ENCODE peak calls at places on chromosomes 7 and 10, in four cellular contexts. One of them, this sample, is unnamed.

GRCh38 chr7:28748934-28749584 is 209.1 kb downstream of the TRIL start:
- DNase-seq in AG09319: no peak
- DNase-seq in stimulated activated naive CD4-positive, alpha-beta T cell: no peak
- DNase-seq in activated CD8-positive, alpha-beta T cell treated with anti-CD3 and anti-CD28 coated beads for 36 hours: peak
- DNase-seq in this sample: no peak

GRCh38 chr10:102227050-102227449 is 951 bp downstream of the ELOVL3 start:
- DNase-seq in activated CD8-positive, alpha-beta T cell treated with anti-CD3 and anti-CD28 coated beads for 36 hours: no peak
- DNase-seq in AG09319: peak
- DNase-seq in stimulated activated naive CD4-positive, alpha-beta T cell: no peak
- DNase-seq in this sample: no peak

GRCh38 chr7:149245744-149246143 is 6.3 kb downstream of the ZNF212 start:
- DNase-seq in activated CD8-positive, alpha-beta T cell treated with anti-CD3 and anti-CD28 coated beads for 36 hours: no peak
- DNase-seq in AG09319: no peak
- DNase-seq in stimulated activated naive CD4-positive, alpha-beta T cell: no peak
- DNase-seq in this sample: no peak

GRCh38 chr7:5217851-5218331 is 27.9 kb downstream of the WIPI2 start:
- DNase-seq in stimulated activated naive CD4-positive, alpha-beta T cell: no peak
- DNase-seq in activated CD8-positive, alpha-beta T cell treated with anti-CD3 and anti-CD28 coated beads for 36 hours: no peak
- DNase-seq in AG09319: no peak
- DNase-seq in this sample: no peak

GRCh38 chr10:132420469-132421376 is 23.7 kb downstream of the PWWP2B start:
- DNase-seq in stimulated activated naive CD4-positive, alpha-beta T cell: no peak
- DNase-seq in AG09319: no peak
- DNase-seq in activated CD8-positive, alpha-beta T cell treated with anti-CD3 and anti-CD28 coated beads for 36 hours: no peak
- DNase-seq in this sample: no peak

GRCh38 chr7:15199482-15199881 is 296.9 kb upstream of the DGKB start:
- DNase-seq in stimulated activated naive CD4-positive, alpha-beta T cell: no peak
- DNase-seq in activated CD8-positive, alpha-beta T cell treated with anti-CD3 and anti-CD28 coated beads for 36 hours: no peak
- DNase-seq in AG09319: no peak
- DNase-seq in this sample: no peak

GRCh38 chr10:124619195-124619594 is 125.0 kb downstream of the FAM53B start:
- DNase-seq in AG09319: no peak
- DNase-seq in stimulated activated naive CD4-positive, alpha-beta T cell: no peak
- DNase-seq in activated CD8-positive, alpha-beta T cell treated with anti-CD3 and anti-CD28 coated beads for 36 hours: peak
- DNase-seq in this sample: no peak

GRCh38 chr10:76961841-76962240 is 675.8 kb downstream of the KCNMA1 start:
- DNase-seq in activated CD8-positive, alpha-beta T cell treated with anti-CD3 and anti-CD28 coated beads for 36 hours: no peak
- DNase-seq in AG09319: no peak
- DNase-seq in stimulated activated naive CD4-positive, alpha-beta T cell: no peak
- DNase-seq in this sample: no peak

GRCh38 chr7:108211382-108212201 is 81.4 kb upstream of the LAMB4 start:
- DNase-seq in activated CD8-positive, alpha-beta T cell treated with anti-CD3 and anti-CD28 coated beads for 36 hours: peak
- DNase-seq in AG09319: no peak
- DNase-seq in stimulated activated naive CD4-positive, alpha-beta T cell: no peak
- DNase-seq in this sample: no peak

GRCh38 chr10:121526801-121527221 is 71.4 kb downstream of the FGFR2 start:
- DNase-seq in activated CD8-positive, alpha-beta T cell treated with anti-CD3 and anti-CD28 coated beads for 36 hours: no peak
- DNase-seq in stimulated activated naive CD4-positive, alpha-beta T cell: no peak
- DNase-seq in AG09319: no peak
- DNase-seq in this sample: no peak

GRCh38 chr10:69636626-69637550 is 6.8 kb downstream of the FAM241B start:
- DNase-seq in activated CD8-positive, alpha-beta T cell treated with anti-CD3 and anti-CD28 coated beads for 36 hours: peak
- DNase-seq in stimulated activated naive CD4-positive, alpha-beta T cell: no peak
- DNase-seq in AG09319: no peak
- DNase-seq in this sample: no peak

GRCh38 chr10:21372651-21373410 is 152.7 kb downstream of the SKIDA1 start:
- DNase-seq in activated CD8-positive, alpha-beta T cell treated with anti-CD3 and anti-CD28 coated beads for 36 hours: peak
- DNase-seq in stimulated activated naive CD4-positive, alpha-beta T cell: peak
- DNase-seq in AG09319: peak
- DNase-seq in this sample: peak

GRCh38 chr10:77409697-77410471 is 227.7 kb downstream of the KCNMA1 start:
- DNase-seq in stimulated activated naive CD4-positive, alpha-beta T cell: no peak
- DNase-seq in AG09319: no peak
- DNase-seq in activated CD8-positive, alpha-beta T cell treated with anti-CD3 and anti-CD28 coated beads for 36 hours: no peak
- DNase-seq in this sample: no peak

GRCh38 chr7:44145419-44145968 is 4.4 kb upstream of the MYL7 start:
- DNase-seq in activated CD8-positive, alpha-beta T cell treated with anti-CD3 and anti-CD28 coated beads for 36 hours: peak
- DNase-seq in stimulated activated naive CD4-positive, alpha-beta T cell: peak
- DNase-seq in AG09319: no peak
- DNase-seq in this sample: peak

GRCh38 chr10:3749011-3749410 is 36.0 kb downstream of the KLF6 start:
- DNase-seq in AG09319: no peak
- DNase-seq in stimulated activated naive CD4-positive, alpha-beta T cell: no peak
- DNase-seq in activated CD8-positive, alpha-beta T cell treated with anti-CD3 and anti-CD28 coated beads for 36 hours: no peak
- DNase-seq in this sample: no peak

GRCh38 chr10:44636625-44637024 is 251.7 kb upstream of the CXCL12 start:
- DNase-seq in activated CD8-positive, alpha-beta T cell treated with anti-CD3 and anti-CD28 coated beads for 36 hours: no peak
- DNase-seq in AG09319: no peak
- DNase-seq in stimulated activated naive CD4-positive, alpha-beta T cell: no peak
- DNase-seq in this sample: no peak

GRCh38 chr10:108544500-108545120 is 1378.7 kb downstream of the XPNPEP1 start:
- DNase-seq in activated CD8-positive, alpha-beta T cell treated with anti-CD3 and anti-CD28 coated beads for 36 hours: peak
- DNase-seq in AG09319: peak
- DNase-seq in stimulated activated naive CD4-positive, alpha-beta T cell: no peak
- DNase-seq in this sample: no peak

GRCh38 chr7:84085147-84085546 is 109.4 kb downstream of the SEMA3A start:
- DNase-seq in AG09319: no peak
- DNase-seq in activated CD8-positive, alpha-beta T cell treated with anti-CD3 and anti-CD28 coated beads for 36 hours: no peak
- DNase-seq in stimulated activated naive CD4-positive, alpha-beta T cell: no peak
- DNase-seq in this sample: no peak

GRCh38 chr10:75575940-75576339 is 144.5 kb downstream of the LRMDA start:
- DNase-seq in AG09319: no peak
- DNase-seq in stimulated activated naive CD4-positive, alpha-beta T cell: no peak
- DNase-seq in activated CD8-positive, alpha-beta T cell treated with anti-CD3 and anti-CD28 coated beads for 36 hours: no peak
- DNase-seq in this sample: no peak

GRCh38 chr7:539731-540411 is 20.2 kb upstream of the PDGFA start:
- DNase-seq in stimulated activated naive CD4-positive, alpha-beta T cell: no peak
- DNase-seq in activated CD8-positive, alpha-beta T cell treated with anti-CD3 and anti-CD28 coated beads for 36 hours: no peak
- DNase-seq in AG09319: no peak
- DNase-seq in this sample: no peak

GRCh38 chr10:1538121-1538520 is 199.2 kb downstream of the ADARB2 start:
- DNase-seq in stimulated activated naive CD4-positive, alpha-beta T cell: no peak
- DNase-seq in activated CD8-positive, alpha-beta T cell treated with anti-CD3 and anti-CD28 coated beads for 36 hours: no peak
- DNase-seq in AG09319: no peak
- DNase-seq in this sample: no peak

GRCh38 chr10:69847883-69848282 is 46.2 kb downstream of the COL13A1 start:
- DNase-seq in activated CD8-positive, alpha-beta T cell treated with anti-CD3 and anti-CD28 coated beads for 36 hours: no peak
- DNase-seq in AG09319: no peak
- DNase-seq in stimulated activated naive CD4-positive, alpha-beta T cell: no peak
- DNase-seq in this sample: no peak